ENCODE peak calls at places on chromosomes 5 and 9, in nine cellular contexts. One of them, this sample, is unnamed.

GRCh38 chr9:122151267-122151828 is 8.2 kb downstream of the NDUFA8 start:
- DNase-seq in left ventricle myocardium superior: no peak
- DNase-seq in Peyer's patch: no peak
- DNase-seq in C1 segment of cervical spinal cord: no peak
- DNase-seq in IMR-90: no peak
- DNase-seq in NCI-H82: no peak
- DNase-seq in type B pancreatic cell: no peak
- DNase-seq in Calu3: no peak
- DNase-seq in T follicular helper cell: no peak
- DNase-seq in this sample: no peak

GRCh38 chr9:129406278-129407225 is 214.3 kb downstream of the C9orf50 start:
- DNase-seq in C1 segment of cervical spinal cord: no peak
- DNase-seq in type B pancreatic cell: no peak
- DNase-seq in Calu3: peak; percentile 60
- DNase-seq in left ventricle myocardium superior: peak; percentile 43
- DNase-seq in IMR-90: no peak
- DNase-seq in NCI-H82: peak; percentile 11
- DNase-seq in Peyer's patch: peak; percentile 88
- DNase-seq in T follicular helper cell: no peak
- DNase-seq in this sample: no peak

GRCh38 chr5:122263352-122264030 is 48.5 kb upstream of the SNCAIP start:
- DNase-seq in NCI-H82: no peak
- DNase-seq in IMR-90: peak; percentile 76
- DNase-seq in Calu3: no peak
- DNase-seq in type B pancreatic cell: no peak
- DNase-seq in Peyer's patch: no peak
- DNase-seq in left ventricle myocardium superior: no peak
- DNase-seq in T follicular helper cell: no peak
- DNase-seq in C1 segment of cervical spinal cord: no peak
- DNase-seq in this sample: no peak

GRCh38 chr9:136858844-136859757 is 7.0 kb downstream of the MAMDC4 start:
- DNase-seq in C1 segment of cervical spinal cord: peak; percentile 69
- DNase-seq in IMR-90: peak; percentile 51
- DNase-seq in type B pancreatic cell: no peak
- DNase-seq in Calu3: peak; percentile 51
- DNase-seq in NCI-H82: no peak
- DNase-seq in Peyer's patch: peak; percentile 94
- DNase-seq in T follicular helper cell: no peak
- DNase-seq in left ventricle myocardium superior: peak; percentile 85
- DNase-seq in this sample: no peak

GRCh38 chr9:104586496-104587180 is 12.6 kb downstream of the OR13C5 start:
- DNase-seq in IMR-90: no peak
- DNase-seq in type B pancreatic cell: no peak
- DNase-seq in C1 segment of cervical spinal cord: no peak
- DNase-seq in left ventricle myocardium superior: no peak
- DNase-seq in NCI-H82: no peak
- DNase-seq in T follicular helper cell: no peak
- DNase-seq in Calu3: no peak
- DNase-seq in Peyer's patch: no peak
- DNase-seq in this sample: no peak

GRCh38 chr9:21513431-21513830 is 31.3 kb upstream of the IFNE start:
- DNase-seq in left ventricle myocardium superior: no peak
- DNase-seq in NCI-H82: no peak
- DNase-seq in IMR-90: peak; percentile 46
- DNase-seq in Peyer's patch: no peak
- DNase-seq in C1 segment of cervical spinal cord: no peak
- DNase-seq in Calu3: no peak
- DNase-seq in T follicular helper cell: no peak
- DNase-seq in type B pancreatic cell: no peak
- DNase-seq in this sample: no peak

GRCh38 chr9:90698874-90699440 is 56.3 kb upstream of the DIRAS2 start:
- DNase-seq in type B pancreatic cell: no peak
- DNase-seq in Calu3: no peak
- DNase-seq in IMR-90: no peak
- DNase-seq in left ventricle myocardium superior: no peak
- DNase-seq in C1 segment of cervical spinal cord: no peak
- DNase-seq in NCI-H82: no peak
- DNase-seq in Peyer's patch: no peak
- DNase-seq in T follicular helper cell: no peak
- DNase-seq in this sample: no peak

GRCh38 chr5:145479862-145480261 is 355.3 kb downstream of the PRELID2 start:
- DNase-seq in left ventricle myocardium superior: no peak
- DNase-seq in T follicular helper cell: no peak
- DNase-seq in type B pancreatic cell: no peak
- DNase-seq in Calu3: no peak
- DNase-seq in Peyer's patch: no peak
- DNase-seq in NCI-H82: no peak
- DNase-seq in C1 segment of cervical spinal cord: no peak
- DNase-seq in IMR-90: peak; percentile 56
- DNase-seq in this sample: no peak

GRCh38 chr5:177440211-177440989 is 6.2 kb upstream of the PRR7 start:
- DNase-seq in NCI-H82: no peak
- DNase-seq in T follicular helper cell: peak; percentile 55
- DNase-seq in C1 segment of cervical spinal cord: no peak
- DNase-seq in IMR-90: no peak
- DNase-seq in Calu3: no peak
- DNase-seq in Peyer's patch: no peak
- DNase-seq in type B pancreatic cell: no peak
- DNase-seq in left ventricle myocardium superior: no peak
- DNase-seq in this sample: no peak

GRCh38 chr9:128114326-128115186 is 13.0 kb downstream of the PTGES2 start:
- DNase-seq in Calu3: no peak
- DNase-seq in NCI-H82: no peak
- DNase-seq in T follicular helper cell: no peak
- DNase-seq in IMR-90: no peak
- DNase-seq in C1 segment of cervical spinal cord: no peak
- DNase-seq in type B pancreatic cell: no peak
- DNase-seq in left ventricle myocardium superior: peak; percentile 24
- DNase-seq in Peyer's patch: peak; percentile 62
- DNase-seq in this sample: no peak